ENCODE peak calls at places on chromosomes 7 and 10, in four cellular contexts. One of them, this sample, is unnamed.
A peak's percentile ranks its signal among the peaks of the same experiment; 100 is the strongest.

GRCh38 chr10:10564081-10564480 is 453.6 kb upstream of the CELF2 start:
- DNase-seq in Panc1: no peak
- DNase-seq in K562: no peak
- DNase-seq in HepG2: no peak
- DNase-seq in this sample: no peak

GRCh38 chr7:78112488-78112887 is 313.9 kb downstream of the PHTF2 start:
- DNase-seq in Panc1: no peak
- DNase-seq in K562: no peak
- DNase-seq in HepG2: no peak
- DNase-seq in this sample: no peak

GRCh38 chr10:92419740-92420553 is 129.0 kb downstream of the MARCHF5 start:
- DNase-seq in Panc1: no peak
- DNase-seq in K562: no peak
- DNase-seq in HepG2: peak; percentile 42
- DNase-seq in this sample: no peak

GRCh38 chr10:70578371-70578947 is 24.1 kb downstream of the PRF1 start:
- DNase-seq in Panc1: no peak
- DNase-seq in K562: no peak
- DNase-seq in HepG2: peak; percentile 68
- DNase-seq in this sample: peak; percentile 100

GRCh38 chr10:2791774-2792443 is 275.4 kb upstream of the PFKP start:
- DNase-seq in Panc1: no peak
- DNase-seq in K562: no peak
- DNase-seq in HepG2: no peak
- DNase-seq in this sample: no peak

GRCh38 chr7:149427096-149427680 is 33.7 kb downstream of the ZNF777 start:
- DNase-seq in Panc1: no peak
- DNase-seq in K562: no peak
- DNase-seq in HepG2: no peak
- DNase-seq in this sample: no peak

GRCh38 chr7:115782716-115783460 is 247.7 kb downstream of the TFEC start:
- DNase-seq in Panc1: no peak
- DNase-seq in K562: no peak
- DNase-seq in HepG2: no peak
- DNase-seq in this sample: no peak

GRCh38 chr10:86070278-86070677 is 296.3 kb downstream of the GRID1 start:
- DNase-seq in Panc1: no peak
- DNase-seq in K562: no peak
- DNase-seq in HepG2: no peak
- DNase-seq in this sample: no peak

GRCh38 chr10:89894051-89894450 is 192.7 kb downstream of the KIF20B start:
- DNase-seq in Panc1: no peak
- DNase-seq in K562: no peak
- DNase-seq in HepG2: no peak
- DNase-seq in this sample: no peak

GRCh38 chr7:925601-926000 is 28.9 kb downstream of the ADAP1 start:
- DNase-seq in Panc1: no peak
- DNase-seq in K562: no peak
- DNase-seq in HepG2: no peak
- DNase-seq in this sample: no peak

GRCh38 chr7:52715701-52716100 is 319.7 kb upstream of the POM121L12 start:
- DNase-seq in Panc1: no peak
- DNase-seq in K562: no peak
- DNase-seq in HepG2: no peak
- DNase-seq in this sample: no peak

GRCh38 chr7:151460474-151460855 is 20.5 kb upstream of the CRYGN start:
- DNase-seq in Panc1: no peak
- DNase-seq in K562: no peak
- DNase-seq in HepG2: no peak
- DNase-seq in this sample: no peak

GRCh38 chr7:69840248-69840647 is 242.0 kb downstream of the AUTS2 start:
- DNase-seq in Panc1: no peak
- DNase-seq in K562: no peak
- DNase-seq in HepG2: no peak
- DNase-seq in this sample: no peak

GRCh38 chr10:30862486-30862885 is 169.2 kb downstream of the ZNF438 start:
- DNase-seq in Panc1: no peak
- DNase-seq in K562: no peak
- DNase-seq in HepG2: no peak
- DNase-seq in this sample: no peak

DNA sequence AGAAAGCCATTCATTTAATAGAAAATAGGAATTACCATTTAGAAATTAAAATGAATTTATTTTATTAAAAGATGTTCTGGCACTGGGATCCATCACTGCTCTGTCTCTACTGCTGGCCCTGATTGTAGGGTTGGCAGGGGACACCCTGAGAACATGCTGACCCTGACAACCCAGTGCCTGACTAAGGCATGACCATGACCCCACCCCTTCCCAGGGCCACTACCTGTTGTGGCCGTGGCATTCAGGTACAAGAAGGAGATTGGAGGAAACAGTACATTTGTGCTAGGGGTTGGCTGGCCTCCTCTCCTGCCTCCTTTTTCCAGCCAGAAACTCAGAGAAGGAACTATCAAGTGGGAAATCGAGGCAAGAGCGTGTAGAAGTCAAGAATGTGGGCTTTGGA is 197.0 kb upstream of the ZMIZ1 start:
- DNase-seq in Panc1: no peak
- DNase-seq in K562: no peak
- DNase-seq in HepG2: no peak
- DNase-seq in this sample: no peak
- H3K4me1 ChIP-seq in Panc1: no peaks in the 10 kb centered on the region
- H3K4me1 ChIP-seq in K562: no peaks in the 10 kb centered on the region
- H3K4me1 ChIP-seq in HepG2: peaks cover under 1% of the 10 kb centered on the region
- H3K4me1 ChIP-seq in this sample: no peaks in the 10 kb centered on the region

GRCh38 chr7:106064836-106065559 is 47.1 kb downstream of the SYPL1 start:
- DNase-seq in Panc1: peak; percentile 81
- DNase-seq in K562: peak; percentile 44
- DNase-seq in HepG2: peak; percentile 78
- DNase-seq in this sample: peak; percentile 82
- TF ChIP-seq TCF7L2 in Panc1: peak; percentile 79
- TF ChIP-seq TCF7L2 in K562: no peak
- TF ChIP-seq TCF7L2 in HepG2: no peak
- TF ChIP-seq TCF7L2 in this sample: no peak

GRCh38 chr7:4745265-4745919 is 30.0 kb upstream of the AP5Z1 start:
- DNase-seq in Panc1: no peak
- DNase-seq in K562: no peak
- DNase-seq in HepG2: no peak
- DNase-seq in this sample: no peak

GRCh38 chr7:4742051-4742573 is 33.3 kb upstream of the AP5Z1 start:
- DNase-seq in Panc1: no peak
- DNase-seq in K562: no peak
- DNase-seq in HepG2: peak; percentile 91
- DNase-seq in this sample: no peak

GRCh38 chr7:4744391-4745264 is 30.8 kb upstream of the AP5Z1 start:
- DNase-seq in Panc1: peak; percentile 90
- DNase-seq in K562: peak; percentile 86
- DNase-seq in HepG2: peak; percentile 93
- DNase-seq in this sample: peak; percentile 85

GRCh38 chr7:4740796-4741195 is 34.6 kb upstream of the AP5Z1 start:
- DNase-seq in Panc1: no peak
- DNase-seq in K562: no peak
- DNase-seq in HepG2: no peak
- DNase-seq in this sample: no peak

DNA sequence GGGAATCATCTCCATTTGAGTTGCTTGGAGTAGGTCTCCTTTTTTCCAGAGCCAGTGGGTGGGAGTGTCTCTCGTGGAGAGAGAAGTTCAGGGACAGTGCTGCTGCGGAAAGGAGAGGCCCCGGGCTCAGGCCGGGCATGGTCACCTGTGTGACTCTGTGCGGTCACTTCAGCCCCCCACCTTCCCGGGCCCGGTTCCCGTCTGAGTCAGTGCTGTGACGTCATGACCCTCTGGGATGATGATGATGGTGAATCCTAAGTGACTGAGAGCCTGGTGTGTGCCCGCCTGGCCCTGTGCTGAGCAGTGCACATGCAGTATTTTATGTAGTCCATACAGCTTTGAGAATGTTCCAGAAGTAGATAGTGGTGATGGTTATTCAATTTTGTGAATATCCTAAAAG is 32.6 kb upstream of the AP5Z1 start:
- DNase-seq in Panc1: no peak
- DNase-seq in K562: no peak
- DNase-seq in HepG2: no peak
- DNase-seq in this sample: no peak
- H3K4me1 ChIP-seq in Panc1: peaks cover 47% of the 10 kb centered on the region
- H3K4me1 ChIP-seq in K562: peaks cover 52% of the 10 kb centered on the region
- H3K4me1 ChIP-seq in HepG2: peaks cover 83% of the 10 kb centered on the region
- H3K4me1 ChIP-seq in this sample: peaks cover 50% of the 10 kb centered on the region

GRCh38 chr7:92717601-92717981 is 118.8 kb downstream of the CDK6 start:
- DNase-seq in Panc1: no peak
- DNase-seq in K562: no peak
- DNase-seq in HepG2: no peak
- DNase-seq in this sample: no peak
- TF ChIP-seq TCF7L2 in Panc1: no peak
- TF ChIP-seq TCF7L2 in K562: no peak
- TF ChIP-seq TCF7L2 in HepG2: no peak
- TF ChIP-seq TCF7L2 in this sample: no peak

DNA sequence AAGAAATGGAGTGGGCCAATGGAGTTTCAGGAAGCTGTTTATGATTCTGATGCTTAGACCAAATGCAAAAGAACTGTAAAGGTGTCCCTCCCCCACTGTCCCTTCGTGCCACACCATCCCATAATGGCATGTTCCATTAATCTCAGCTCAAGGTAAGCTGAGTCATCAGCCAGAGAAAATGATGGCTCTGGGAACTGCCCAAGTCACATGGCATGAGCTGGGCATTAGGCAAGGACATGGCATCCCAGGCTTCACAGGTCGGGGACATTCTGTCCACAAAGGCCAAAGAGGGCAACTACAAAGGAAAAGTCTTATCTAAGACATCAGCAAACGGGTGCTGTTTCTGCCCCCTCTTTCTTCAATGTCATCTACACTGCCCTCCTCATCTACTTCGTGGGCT is 44.9 kb downstream of the DLG5 start:
- DNase-seq in Panc1: no peak
- DNase-seq in K562: no peak
- DNase-seq in HepG2: peak; percentile 58
- DNase-seq in this sample: no peak
- H3K4me1 ChIP-seq in Panc1: peaks cover 15% of the 10 kb centered on the region
- H3K4me1 ChIP-seq in K562: peaks cover 6% of the 10 kb centered on the region
- H3K4me1 ChIP-seq in HepG2: peaks cover 52% of the 10 kb centered on the region
- H3K4me1 ChIP-seq in this sample: peaks cover 10% of the 10 kb centered on the region

GRCh38 chr7:100089458-100090201 is 861 bp downstream of the COPS6 start:
- DNase-seq in Panc1: no peak
- DNase-seq in K562: no peak
- DNase-seq in HepG2: no peak
- DNase-seq in this sample: no peak

GRCh38 chr7:100093054-100093453 is 4.3 kb downstream of the COPS6 start:
- DNase-seq in Panc1: no peak
- DNase-seq in K562: no peak
- DNase-seq in HepG2: no peak
- DNase-seq in this sample: no peak

GRCh38 chr7:100090527-100091410 is 2.0 kb downstream of the COPS6 start:
- DNase-seq in Panc1: no peak
- DNase-seq in K562: no peak
- DNase-seq in HepG2: no peak
- DNase-seq in this sample: no peak

GRCh38 chr7:100093498-100093897 is 4.7 kb downstream of the COPS6 start:
- DNase-seq in Panc1: no peak
- DNase-seq in K562: no peak
- DNase-seq in HepG2: no peak
- DNase-seq in this sample: no peak

DNA sequence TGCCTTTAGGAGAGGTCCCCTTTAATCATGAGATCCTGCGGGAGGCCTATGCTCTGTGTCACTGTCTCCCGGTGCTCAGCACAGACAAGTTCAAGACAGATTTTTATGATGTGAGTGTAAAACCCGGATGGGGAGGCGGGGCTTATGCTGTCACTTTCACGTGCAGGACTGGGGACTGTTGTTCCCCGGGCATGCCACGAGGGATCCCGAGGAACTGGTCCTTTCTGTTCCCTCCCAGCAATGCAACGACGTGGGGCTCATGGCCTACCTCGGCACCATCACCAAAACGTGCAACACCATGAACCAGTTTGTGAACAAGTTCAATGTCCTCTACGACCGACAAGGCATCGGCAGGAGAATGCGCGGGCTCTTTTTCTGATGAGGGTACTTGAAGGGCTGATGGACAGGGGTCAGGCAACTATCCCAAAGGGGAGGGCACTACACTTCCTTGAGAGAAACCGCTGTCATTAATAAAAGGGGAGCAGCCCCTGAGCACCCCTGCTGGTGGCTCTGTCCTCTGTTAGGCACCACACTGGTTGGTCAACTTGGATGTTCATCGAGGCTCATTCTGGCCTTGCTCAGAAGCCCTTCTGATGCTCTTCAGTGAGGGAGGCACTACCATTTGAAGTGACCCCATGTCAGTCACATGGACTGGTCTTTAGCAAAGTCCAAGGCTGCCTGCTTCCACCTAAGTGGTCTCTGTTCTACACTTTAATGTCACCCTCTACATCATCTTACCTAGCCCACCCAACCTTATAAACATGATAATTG is 2.8 kb downstream of the COPS6 start:
- DNase-seq in Panc1: no peak
- DNase-seq in K562: peak; percentile 42
- DNase-seq in HepG2: no peak
- DNase-seq in this sample: no peak
- TF ChIP-seq TCF7L2 in Panc1: no peak
- TF ChIP-seq TCF7L2 in K562: no peak
- TF ChIP-seq TCF7L2 in HepG2: no peak
- TF ChIP-seq TCF7L2 in this sample: no peak

GRCh38 chr10:119299531-119299930 is 92.2 kb downstream of the GRK5 start:
- DNase-seq in Panc1: no peak
- DNase-seq in K562: no peak
- DNase-seq in HepG2: no peak
- DNase-seq in this sample: no peak
- H3K4me1 ChIP-seq in Panc1: peaks cover 53% of the 10 kb centered on the region
- H3K4me1 ChIP-seq in K562: no peaks in the 10 kb centered on the region
- H3K4me1 ChIP-seq in HepG2: peaks cover 50% of the 10 kb centered on the region
- H3K4me1 ChIP-seq in this sample: peaks cover 57% of the 10 kb centered on the region

GRCh38 chr7:108094375-108094774 is 35.8 kb downstream of the LAMB4 start:
- DNase-seq in Panc1: no peak
- DNase-seq in K562: no peak
- DNase-seq in HepG2: no peak
- DNase-seq in this sample: no peak

GRCh38 chr7:108091461-108091831 is 38.7 kb downstream of the LAMB4 start:
- DNase-seq in Panc1: no peak
- DNase-seq in K562: no peak
- DNase-seq in HepG2: peak; percentile 65
- DNase-seq in this sample: no peak

GRCh38 chr7:108093341-108093740 is 36.8 kb downstream of the LAMB4 start:
- DNase-seq in Panc1: no peak
- DNase-seq in K562: no peak
- DNase-seq in HepG2: no peak
- DNase-seq in this sample: no peak

GRCh38 chr7:108094933-108095710 is 35.0 kb downstream of the LAMB4 start:
- DNase-seq in Panc1: peak; percentile 79
- DNase-seq in K562: no peak
- DNase-seq in HepG2: peak; percentile 88
- DNase-seq in this sample: no peak

GRCh38 chr7:108093903-108094302 is 36.3 kb downstream of the LAMB4 start:
- DNase-seq in Panc1: no peak
- DNase-seq in K562: no peak
- DNase-seq in HepG2: no peak
- DNase-seq in this sample: no peak
- TF ChIP-seq TCF7L2 in Panc1: no peak
- TF ChIP-seq TCF7L2 in K562: no peak
- TF ChIP-seq TCF7L2 in HepG2: no peak
- TF ChIP-seq TCF7L2 in this sample: no peak

GRCh38 chr10:128382225-128382624 is 256.0 kb upstream of the MKI67 start:
- DNase-seq in Panc1: no peak
- DNase-seq in K562: no peak
- DNase-seq in HepG2: no peak
- DNase-seq in this sample: no peak
- H3K4me1 ChIP-seq in Panc1: no peaks in the 10 kb centered on the region
- H3K4me1 ChIP-seq in K562: no peaks in the 10 kb centered on the region
- H3K4me1 ChIP-seq in HepG2: no peaks in the 10 kb centered on the region
- H3K4me1 ChIP-seq in this sample: no peaks in the 10 kb centered on the region